ENCODE peak calls at places on chromosomes 6 and 20, in seven cellular contexts. U, Y, V, M, S, D and W are unnamed samples.

GRCh38 chr6:97294451-97294850 is 11.4 kb upstream of the MMS22L start:
- DNase-seq in U (peak; percentile 13), Y (no peak), V (no peak), M (no peak), S (no peak), D (peak; percentile 29), W (no peak)

GRCh38 chr6:142848969-142849368 is 96.0 kb downstream of the HIVEP2 start:
- DNase-seq in U (no peak), Y (no peak), V (no peak), M (no peak), S (no peak), D (no peak), W (no peak)

GRCh38 chr6:52724041-52724405 is 39.3 kb downstream of the GSTA2 start:
- DNase-seq in U (peak; percentile 19), Y (peak; percentile 23), V (no peak), M (no peak), S (no peak), D (peak; percentile 41), W (no peak)

GRCh38 chr20:20452254-20452676 is 84.4 kb downstream of the INSM1 start:
- DNase-seq in U (peak; percentile 59), Y (no peak), V (no peak), M (peak; percentile 85), S (peak; percentile 43), D (peak; percentile 72), W (peak; percentile 97)

GRCh38 chr6:141552463-141552862 is 580.3 kb upstream of the GJE1 start:
- DNase-seq in U (peak; percentile 98), Y (peak; percentile 86), V (peak; percentile 5), M (peak; percentile 18), S (no peak), D (peak; percentile 90), W (no peak)

GRCh38 chr6:70901324-70901723 is 55.5 kb downstream of the B3GAT2 start:
- DNase-seq in U (peak; percentile 17), Y (peak; percentile 8), V (no peak), M (no peak), S (no peak), D (no peak), W (peak; percentile 6)

GRCh38 chr6:170147832-170148708 is 142.8 kb downstream of the DLL1 start:
- DNase-seq in U (no peak), Y (no peak), V (no peak), M (no peak), S (peak; percentile 88), D (no peak), W (no peak)

GRCh38 chr6:32838114-32838958 is at the start of gene TAP2:
- DNase-seq in U (peak; percentile 95), Y (peak; percentile 88), V (peak; percentile 96), M (peak; percentile 96), S (peak; percentile 95), D (peak; percentile 95), W (peak; percentile 93)

GRCh38 chr6:163634514-163635171 is 220.1 kb downstream of the QKI start:
- DNase-seq in U (no peak), Y (no peak), V (no peak), M (no peak), S (peak; percentile 39), D (no peak), W (no peak)

GRCh38 chr20:38450412-38450975 is 15.4 kb upstream of the SNHG17 start:
- DNase-seq in U (no peak), Y (no peak), V (no peak), M (no peak), S (no peak), D (peak; percentile 44), W (no peak)

GRCh38 chr20:58753267-58753928 is 60.8 kb downstream of the NPEPL1 start:
- DNase-seq in U (no peak), Y (no peak), V (no peak), M (no peak), S (no peak), D (no peak), W (no peak)

GRCh38 chr6:6220718-6221117 is 99.7 kb downstream of the F13A1 start:
- DNase-seq in U (peak; percentile 0), Y (no peak), V (peak; percentile 47), M (no peak), S (peak; percentile 12), D (no peak), W (peak; percentile 15)

GRCh38 chr6:113809818-113810217 is 47.3 kb upstream of the MARCKS start:
- DNase-seq in U (no peak), Y (no peak), V (peak; percentile 75), M (peak; percentile 68), S (peak; percentile 46), D (no peak), W (no peak)

GRCh38 chr6:13146429-13146828 is 181.9 kb downstream of the TBC1D7 start:
- DNase-seq in U (no peak), Y (no peak), V (no peak), M (no peak), S (no peak), D (no peak), W (no peak)

GRCh38 chr6:122184260-122184934 is 215.1 kb upstream of the HSF2 start:
- DNase-seq in U (peak; percentile 67), Y (peak; percentile 26), V (no peak), M (no peak), S (peak; percentile 26), D (peak; percentile 54), W (peak; percentile 27)

GRCh38 chr20:40890635-40891034 is 138.0 kb upstream of the TOP1 start:
- DNase-seq in U (no peak), Y (no peak), V (no peak), M (no peak), S (no peak), D (no peak), W (no peak)

DNA sequence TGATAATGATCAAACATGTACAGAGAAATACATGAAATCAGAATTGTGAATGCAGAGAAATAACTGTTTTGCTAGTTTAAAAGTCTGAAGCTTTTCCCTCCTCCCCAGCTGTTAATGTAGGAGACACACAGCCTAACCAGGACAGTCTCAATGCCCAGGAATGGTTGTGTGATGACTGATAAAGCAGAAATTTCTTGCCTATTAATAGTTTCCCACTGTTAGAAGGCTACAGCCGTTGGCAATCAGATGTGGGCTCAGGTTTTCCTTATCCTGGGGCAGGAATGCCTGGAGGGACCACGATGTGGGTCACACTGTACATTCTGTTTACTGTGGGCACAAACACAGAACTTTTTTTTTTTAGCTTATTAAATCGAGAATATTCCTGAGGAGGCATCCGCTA is 1.9 kb downstream of the PPP1R3D start:
- DNase-seq in U (peak; percentile 10), Y (no peak), V (no peak), M (no peak), S (no peak), D (peak; percentile 35), W (no peak)
- H3K4me3 ChIP-seq in U (no peak overlapping the region), Y (no peak overlapping the region), V (peak overlapping the region; percentile 20), M (no peak overlapping the region), S (peak overlapping the region; percentile 46), D (no peak overlapping the region), W (no peak overlapping the region)

GRCh38 chr6:24933868-24934401 is 1.8 kb downstream of the RIPOR2 start:
- DNase-seq in U (peak; percentile 28), Y (peak; percentile 35), V (peak; percentile 80), M (no peak), S (peak; percentile 54), D (no peak), W (peak; percentile 69)
- H3K4me3 ChIP-seq in U (no peak overlapping the region), Y (no peak overlapping the region), V (peak overlapping the region; percentile 68), M (peak overlapping the region; percentile 69), S (no peak overlapping the region), D (no peak overlapping the region), W (no peak overlapping the region)

DNA sequence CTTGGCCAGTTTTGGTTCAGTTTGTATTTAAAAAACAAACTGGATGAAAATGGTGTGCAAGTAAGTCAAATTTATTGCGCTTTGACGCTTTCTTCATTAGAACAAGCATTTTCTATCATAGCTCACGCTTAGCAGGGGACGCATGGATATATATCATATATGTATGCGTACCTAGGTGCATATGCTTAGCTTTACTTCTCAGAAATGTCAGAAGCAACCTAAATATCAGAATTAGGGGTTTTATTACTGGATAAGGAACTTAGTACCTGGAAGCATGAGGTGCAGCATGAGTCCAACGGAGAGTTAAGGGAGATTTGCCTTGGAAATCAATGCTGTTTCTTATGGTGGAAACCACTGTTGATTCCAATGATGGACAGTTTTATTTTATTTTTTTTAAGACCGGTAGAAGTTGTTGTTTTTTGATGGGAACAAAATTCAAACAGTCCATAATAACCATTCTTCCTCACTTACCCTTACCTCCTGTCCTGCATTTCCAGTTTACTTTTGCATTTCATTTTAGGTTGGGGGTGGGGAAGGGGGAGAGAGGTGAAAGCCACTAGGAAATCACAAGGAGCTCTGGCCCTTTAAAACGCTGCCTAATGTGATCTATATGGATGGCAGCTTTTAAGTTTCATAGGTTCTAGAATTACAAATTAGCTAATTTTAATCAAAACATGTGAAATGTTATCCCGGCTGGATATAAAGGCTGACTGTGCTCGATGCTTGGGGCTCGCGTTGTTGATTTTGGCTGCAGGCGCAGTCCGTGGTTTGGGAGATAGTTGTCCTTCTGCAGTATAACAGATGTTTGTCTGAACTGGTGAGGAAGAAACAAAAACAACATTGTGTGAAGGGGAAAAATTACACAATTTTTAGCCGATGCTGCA is 2.1 kb downstream of the SOBP start:
- DNase-seq in U (peak; percentile 87), Y (no peak), V (no peak), M (no peak), S (no peak), D (peak; percentile 71), W (no peak)
- H3K4me3 ChIP-seq in U (peak overlapping the region; percentile 62), Y (peak overlapping the region; percentile 85), V (peak overlapping the region; percentile 95), M (no peak overlapping the region), S (no peak overlapping the region), D (peak overlapping the region; percentile 63), W (peak overlapping the region; percentile 68)

DNA sequence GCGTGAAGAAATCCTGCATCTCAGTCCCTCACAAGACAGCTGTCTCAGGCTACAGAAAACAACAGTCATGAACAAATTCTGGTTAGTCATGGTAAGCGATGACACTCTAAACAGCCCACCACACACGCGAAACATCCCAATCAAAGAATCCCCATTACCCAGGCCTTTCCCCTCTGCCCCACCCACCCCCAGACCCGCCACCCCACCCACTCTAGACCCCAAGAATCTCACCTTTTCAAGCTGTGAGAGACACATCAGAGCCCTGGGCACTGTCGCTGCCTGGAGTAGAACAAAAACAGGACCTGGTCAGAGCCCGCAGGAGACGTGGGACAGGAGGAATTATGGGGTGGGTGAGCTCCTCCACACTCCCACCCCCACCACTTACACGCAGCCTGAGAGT is 2.7 kb downstream of the HLA-B start:
- DNase-seq in U (no peak), Y (no peak), V (no peak), M (peak; percentile 13), S (no peak), D (no peak), W (no peak)
- H3K4me3 ChIP-seq in U (no peak overlapping the region), Y (no peak overlapping the region), V (peak overlapping the region; percentile 95), M (peak overlapping the region; percentile 88), S (no peak overlapping the region), D (no peak overlapping the region), W (no peak overlapping the region)

GRCh38 chr6:26270903-26271639 is 93.9 kb upstream of the BTN3A2 start:
- DNase-seq in U (peak; percentile 93), Y (no peak), V (peak; percentile 98), M (peak; percentile 95), S (peak; percentile 92), D (peak; percentile 94), W (peak; percentile 97)

GRCh38 chr6:26270121-26270861 is 94.7 kb upstream of the BTN3A2 start:
- DNase-seq in U (peak; percentile 36), Y (no peak), V (peak; percentile 86), M (no peak), S (peak; percentile 67), D (peak; percentile 29), W (peak; percentile 65)

GRCh38 chr6:26273673-26274595 is 91.1 kb upstream of the BTN3A2 start:
- DNase-seq in U (peak; percentile 54), Y (no peak), V (peak; percentile 86), M (peak; percentile 61), S (peak; percentile 45), D (peak; percentile 48), W (peak; percentile 58)

GRCh38 chr6:26271640-26272090 is 93.3 kb upstream of the BTN3A2 start:
- DNase-seq in U (no peak), Y (no peak), V (no peak), M (no peak), S (no peak), D (no peak), W (no peak)

GRCh38 chr6:26272171-26272631 is 92.8 kb upstream of the BTN3A2 start:
- DNase-seq in U (peak; percentile 23), Y (no peak), V (peak; percentile 86), M (peak; percentile 79), S (peak; percentile 48), D (peak; percentile 30), W (peak; percentile 49)
- H3K4me3 ChIP-seq in U (peak overlapping the region; percentile 67), Y (peak overlapping the region; percentile 77), V (peak overlapping the region; percentile 87), M (peak overlapping the region; percentile 64), S (peak overlapping the region; percentile 75), D (peak overlapping the region; percentile 72), W (peak overlapping the region; percentile 66)